ENCODE peak calls at places on chromosomes 7 and 10, in nine cellular contexts. J, F, C, G, D, H, V, A and K are unnamed samples.

GRCh38 chr10:59237775-59238174 is 61.3 kb downstream of the PHYHIPL start:
- DNase-seq in D (no peak), V (no peak), A (no peak), F (no peak), G (no peak), H (no peak), C (no peak), J (no peak), K (no peak)

GRCh38 chr10:61779950-61780659 is 117.4 kb downstream of the CABCOCO1 start:
- DNase-seq in F (no peak), C (peak; percentile 0), G (peak; percentile 61), J (no peak), A (no peak), V (peak; percentile 94), D (no peak), H (peak; percentile 59), K (peak; percentile 29)

GRCh38 chr10:125103466-125104377 is 56.6 kb downstream of the CTBP2 start:
- DNase-seq in G (no peak), D (no peak), F (no peak), C (no peak), A (no peak), H (peak; percentile 29), V (no peak), J (no peak), K (no peak)

GRCh38 chr7:157339777-157340677 is 3.2 kb downstream of the DNAJB6 start:
- DNase-seq in D (peak; percentile 63), G (peak; percentile 69), V (peak; percentile 83), H (peak; percentile 74), A (no peak), C (peak; percentile 60), F (peak; percentile 64), J (peak; percentile 88), K (peak; percentile 39)

GRCh38 chr7:96823274-96823673 is 113.6 kb upstream of the SEM1 start:
- DNase-seq in H (no peak), A (no peak), F (no peak), D (no peak), G (no peak), V (peak; percentile 5), C (no peak), J (no peak), K (no peak)

GRCh38 chr7:157603716-157604115 is 266.9 kb downstream of the DNAJB6 start:
- DNase-seq in F (no peak), H (no peak), A (no peak), V (no peak), J (no peak), G (no peak), C (no peak), D (no peak), K (no peak)

GRCh38 chr10:110868981-110869380 is 2.7 kb upstream of the PDCD4 start:
- DNase-seq in J (no peak), H (no peak), C (peak; percentile 79), V (no peak), G (no peak), F (peak; percentile 81), D (no peak), A (no peak), K (no peak)

GRCh38 chr10:17025444-17026295 is 103.9 kb downstream of the CUBN start:
- DNase-seq in H (peak; percentile 64), C (peak; percentile 47), V (peak; percentile 96), G (peak; percentile 54), A (peak; percentile 91), J (peak; percentile 42), F (no peak), D (no peak), K (peak; percentile 56)

GRCh38 chr7:99005776-99006175 is 127.4 kb downstream of the TRRAP start:
- DNase-seq in C (no peak), J (peak; percentile 28), V (no peak), A (no peak), F (peak; percentile 37), H (no peak), D (no peak), G (no peak), K (no peak)

GRCh38 chr7:44374007-44374763 is 48.8 kb upstream of the CAMK2B start:
- DNase-seq in A (no peak), F (no peak), G (no peak), J (no peak), D (no peak), V (no peak), H (no peak), C (no peak), K (no peak)

GRCh38 chr7:51013218-51013786 is 230.6 kb upstream of the GRB10 start:
- DNase-seq in A (no peak), G (no peak), F (no peak), D (no peak), V (no peak), J (no peak), C (no peak), H (no peak), K (no peak)

GRCh38 chr10:17644485-17644964 is 574 bp downstream of the STAM start:
- DNase-seq in J (no peak), D (peak; percentile 30), H (no peak), V (peak; percentile 59), G (peak; percentile 46), F (no peak), A (no peak), C (no peak), K (no peak)

GRCh38 chr7:36513393-36513792 is 123.7 kb downstream of the ANLN start:
- DNase-seq in D (no peak), C (no peak), H (no peak), G (no peak), A (no peak), F (no peak), J (peak; percentile 33), V (no peak), K (no peak)

GRCh38 chr7:36514289-36515243 is 124.9 kb downstream of the ANLN start:
- DNase-seq in D (no peak), H (no peak), A (no peak), G (no peak), V (no peak), J (peak; percentile 8), C (no peak), F (no peak), K (no peak)

GRCh38 chr7:36512607-36513006 is 122.9 kb downstream of the ANLN start:
- DNase-seq in C (no peak), G (peak; percentile 30), H (no peak), J (peak; percentile 33), F (no peak), V (no peak), D (peak; percentile 20), A (no peak), K (no peak)

GRCh38 chr7:36509962-36510361 is 120.3 kb downstream of the ANLN start:
- DNase-seq in V (no peak), J (peak; percentile 61), G (no peak), C (no peak), A (no peak), H (peak; percentile 36), F (no peak), D (no peak), K (no peak)

DNA sequence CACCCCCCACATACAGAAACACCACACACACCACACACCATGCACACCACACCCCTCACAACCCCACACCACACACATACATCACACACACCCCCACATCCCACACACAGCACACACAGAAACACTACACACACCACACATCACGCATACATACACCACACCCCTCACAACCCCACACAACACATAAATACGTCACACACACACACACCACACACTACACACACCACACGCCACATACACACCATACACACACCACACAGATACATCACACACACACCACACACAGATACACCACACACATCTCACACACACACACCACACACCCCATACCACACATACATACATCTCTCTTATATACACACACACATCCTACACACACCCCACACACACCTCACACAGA is 126.2 kb downstream of the ANLN start:
- DNase-seq in H (no peak), V (no peak), D (no peak), F (no peak), J (peak; percentile 17), C (no peak), A (no peak), G (no peak), K (no peak)
- H3K4me3 ChIP-seq in H (no peak overlapping the region), V (no peak overlapping the region), D (no peak overlapping the region), F (no peak overlapping the region), J (no peak overlapping the region), C (no peak overlapping the region), A (no peak overlapping the region), G (no peak overlapping the region), K (no peak overlapping the region)

GRCh38 chr7:155506854-155507337 is 39.5 kb downstream of the CNPY1 start:
- DNase-seq in F (no peak), G (peak; percentile 61), H (peak; percentile 83), A (no peak), D (no peak), V (peak; percentile 17), C (no peak), J (peak; percentile 71), K (no peak)
- H3K4me3 ChIP-seq in F (no peak overlapping the region), G (no peak overlapping the region), H (no peak overlapping the region), A (peak overlapping the region; percentile 7), D (no peak overlapping the region), V (no peak overlapping the region), C (no peak overlapping the region), J (no peak overlapping the region), K (no peak overlapping the region)

DNA sequence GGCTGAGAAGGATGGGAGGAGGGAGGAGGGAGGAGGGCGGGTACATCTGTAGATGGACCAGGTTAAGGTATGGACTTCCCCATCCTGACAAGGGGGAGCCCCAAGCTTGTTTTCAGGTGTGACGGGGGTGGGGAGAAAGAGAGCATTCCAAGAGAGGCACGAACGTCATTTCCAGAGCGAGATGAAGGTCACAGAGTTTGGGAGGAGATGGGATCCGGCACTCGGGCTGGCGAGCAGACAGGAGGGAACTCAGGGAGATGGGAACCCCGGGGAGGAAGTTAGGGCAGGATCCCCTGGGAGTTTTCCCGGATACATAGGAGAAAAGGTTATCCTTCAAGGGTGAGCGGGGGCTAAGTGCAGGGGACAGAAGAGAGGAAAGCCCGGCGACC is 118.8 kb downstream of the CUX1 start:
- DNase-seq in F (no peak), A (no peak), G (no peak), C (no peak), H (peak; percentile 91), D (no peak), J (peak; percentile 89), V (no peak), K (peak; percentile 41)
- H3K4me3 ChIP-seq in F (peak overlapping the region; percentile 24), A (peak overlapping the region; percentile 20), G (no peak overlapping the region), C (no peak overlapping the region), H (no peak overlapping the region), D (peak overlapping the region; percentile 36), J (no peak overlapping the region), V (peak overlapping the region; percentile 47), K (peak overlapping the region; percentile 49)

GRCh38 chr7:1188720-1189294 is 28.8 kb upstream of the ZFAND2A start:
- DNase-seq in H (no peak), F (no peak), D (no peak), C (no peak), J (no peak), A (no peak), G (no peak), V (no peak), K (no peak)

GRCh38 chr7:1193593-1194424 is 33.8 kb upstream of the ZFAND2A start:
- DNase-seq in C (no peak), G (peak; percentile 35), J (peak; percentile 83), F (no peak), A (no peak), V (peak; percentile 55), H (peak; percentile 22), D (peak; percentile 60), K (peak; percentile 41)

GRCh38 chr7:1196950-1197349 is 35.7 kb upstream of the UNCX start:
- DNase-seq in G (no peak), D (no peak), C (no peak), H (no peak), J (no peak), V (no peak), F (no peak), A (no peak), K (no peak)

GRCh38 chr7:1189986-1190772 is 30.2 kb upstream of the ZFAND2A start:
- DNase-seq in V (no peak), H (no peak), A (no peak), C (no peak), D (no peak), G (no peak), F (no peak), J (no peak), K (no peak)

GRCh38 chr7:1192171-1192676 is 32.2 kb upstream of the ZFAND2A start:
- DNase-seq in A (peak; percentile 76), D (no peak), G (no peak), H (no peak), J (no peak), C (no peak), F (no peak), V (peak; percentile 87), K (no peak)
- H3K4me3 ChIP-seq in A (peak overlapping the region; percentile 10), D (no peak overlapping the region), G (no peak overlapping the region), H (no peak overlapping the region), J (no peak overlapping the region), C (no peak overlapping the region), F (no peak overlapping the region), V (no peak overlapping the region), K (no peak overlapping the region)